ENCODE peak calls at places on chromosomes 12 and 14, in ten cellular contexts. One of them, this sample, is unnamed.

GRCh38 chr12:29762637-29763300 is 21.0 kb downstream of the TMTC1 start:
- DNase-seq in fibroblast of lung: peak
- DNase-seq in A549: no peak
- DNase-seq in heart right ventricle: peak
- DNase-seq in lower leg skin: no peak
- DNase-seq in dorsolateral prefrontal cortex: peak
- DNase-seq in AG04450: no peak
- DNase-seq in AG09309: no peak
- DNase-seq in tibial artery: no peak
- DNase-seq in astrocyte of the cerebellum: no peak
- DNase-seq in this sample: no peak

GRCh38 chr12:40149673-40150260 is 43.9 kb upstream of the SLC2A13 start:
- DNase-seq in fibroblast of lung: no peak
- DNase-seq in A549: peak
- DNase-seq in heart right ventricle: no peak
- DNase-seq in lower leg skin: no peak
- DNase-seq in dorsolateral prefrontal cortex: no peak
- DNase-seq in AG04450: no peak
- DNase-seq in AG09309: no peak
- DNase-seq in tibial artery: no peak
- DNase-seq in astrocyte of the cerebellum: no peak
- DNase-seq in this sample: no peak

GRCh38 chr14:37140176-37140575 is 32.2 kb downstream of the SLC25A21 start:
- DNase-seq in fibroblast of lung: no peak
- DNase-seq in A549: no peak
- DNase-seq in heart right ventricle: no peak
- DNase-seq in lower leg skin: no peak
- DNase-seq in dorsolateral prefrontal cortex: no peak
- DNase-seq in AG04450: no peak
- DNase-seq in AG09309: no peak
- DNase-seq in tibial artery: no peak
- DNase-seq in astrocyte of the cerebellum: no peak
- DNase-seq in this sample: no peak

GRCh38 chr14:56004807-56005579 is 113.2 kb upstream of the PELI2 start:
- DNase-seq in fibroblast of lung: peak
- DNase-seq in A549: peak
- DNase-seq in heart right ventricle: peak
- DNase-seq in lower leg skin: peak
- DNase-seq in dorsolateral prefrontal cortex: no peak
- DNase-seq in AG04450: peak
- DNase-seq in AG09309: peak
- DNase-seq in tibial artery: peak
- DNase-seq in astrocyte of the cerebellum: peak
- DNase-seq in this sample: peak

GRCh38 chr12:6229224-6229748 is 29.1 kb downstream of the CD9 start:
- DNase-seq in fibroblast of lung: peak
- DNase-seq in A549: no peak
- DNase-seq in heart right ventricle: no peak
- DNase-seq in lower leg skin: no peak
- DNase-seq in dorsolateral prefrontal cortex: no peak
- DNase-seq in AG04450: no peak
- DNase-seq in AG09309: no peak
- DNase-seq in tibial artery: peak
- DNase-seq in astrocyte of the cerebellum: no peak
- DNase-seq in this sample: no peak

GRCh38 chr14:25061923-25062321 is 12.0 kb upstream of the STXBP6 start:
- DNase-seq in fibroblast of lung: no peak
- DNase-seq in A549: no peak
- DNase-seq in heart right ventricle: no peak
- DNase-seq in lower leg skin: no peak
- DNase-seq in dorsolateral prefrontal cortex: no peak
- DNase-seq in AG04450: no peak
- DNase-seq in AG09309: no peak
- DNase-seq in tibial artery: no peak
- DNase-seq in astrocyte of the cerebellum: no peak
- DNase-seq in this sample: no peak

GRCh38 chr14:102229071-102229738 is 75.8 kb downstream of the MOK start:
- DNase-seq in fibroblast of lung: no peak
- DNase-seq in A549: no peak
- DNase-seq in heart right ventricle: no peak
- DNase-seq in lower leg skin: no peak
- DNase-seq in dorsolateral prefrontal cortex: no peak
- DNase-seq in AG04450: no peak
- DNase-seq in AG09309: no peak
- DNase-seq in tibial artery: no peak
- DNase-seq in astrocyte of the cerebellum: no peak
- DNase-seq in this sample: no peak

GRCh38 chr12:130127909-130128763 is 34.1 kb upstream of the FZD10 start:
- DNase-seq in fibroblast of lung: no peak
- DNase-seq in A549: no peak
- DNase-seq in heart right ventricle: peak
- DNase-seq in lower leg skin: peak
- DNase-seq in dorsolateral prefrontal cortex: no peak
- DNase-seq in AG04450: no peak
- DNase-seq in AG09309: no peak
- DNase-seq in tibial artery: peak
- DNase-seq in astrocyte of the cerebellum: no peak
- DNase-seq in this sample: no peak

GRCh38 chr14:91149462-91149861 is 35.6 kb downstream of the DGLUCY start:
- DNase-seq in fibroblast of lung: peak
- DNase-seq in A549: peak
- DNase-seq in heart right ventricle: peak
- DNase-seq in lower leg skin: no peak
- DNase-seq in dorsolateral prefrontal cortex: no peak
- DNase-seq in AG04450: peak
- DNase-seq in AG09309: peak
- DNase-seq in tibial artery: peak
- DNase-seq in astrocyte of the cerebellum: peak
- DNase-seq in this sample: no peak

GRCh38 chr12:131946757-131947156 is 3.0 kb upstream of the EP400 start:
- DNase-seq in fibroblast of lung: no peak
- DNase-seq in A549: no peak
- DNase-seq in heart right ventricle: no peak
- DNase-seq in lower leg skin: peak
- DNase-seq in dorsolateral prefrontal cortex: no peak
- DNase-seq in AG04450: no peak
- DNase-seq in AG09309: no peak
- DNase-seq in tibial artery: no peak
- DNase-seq in astrocyte of the cerebellum: no peak
- DNase-seq in this sample: no peak

GRCh38 chr12:69000069-69000468 is 67.1 kb upstream of the CPM start:
- DNase-seq in fibroblast of lung: no peak
- DNase-seq in A549: no peak
- DNase-seq in heart right ventricle: no peak
- DNase-seq in lower leg skin: no peak
- DNase-seq in dorsolateral prefrontal cortex: no peak
- DNase-seq in AG04450: no peak
- DNase-seq in AG09309: no peak
- DNase-seq in tibial artery: no peak
- DNase-seq in astrocyte of the cerebellum: no peak
- DNase-seq in this sample: no peak

GRCh38 chr12:120119395-120119973 is 2.9 kb upstream of the RAB35 start:
- DNase-seq in fibroblast of lung: peak
- DNase-seq in A549: peak
- DNase-seq in heart right ventricle: no peak
- DNase-seq in lower leg skin: no peak
- DNase-seq in dorsolateral prefrontal cortex: no peak
- DNase-seq in AG04450: peak
- DNase-seq in AG09309: no peak
- DNase-seq in tibial artery: no peak
- DNase-seq in astrocyte of the cerebellum: no peak
- DNase-seq in this sample: peak

GRCh38 chr14:106422066-106422465 is 895.7 kb downstream of the TMEM121 start:
- DNase-seq in fibroblast of lung: no peak
- DNase-seq in A549: no peak
- DNase-seq in heart right ventricle: no peak
- DNase-seq in lower leg skin: no peak
- DNase-seq in dorsolateral prefrontal cortex: no peak
- DNase-seq in AG04450: no peak
- DNase-seq in AG09309: no peak
- DNase-seq in tibial artery: no peak
- DNase-seq in astrocyte of the cerebellum: no peak
- DNase-seq in this sample: no peak
- H3K4me3 ChIP-seq in fibroblast of lung: no peak
- H3K4me3 ChIP-seq in A549: no peak
- H3K4me3 ChIP-seq in heart right ventricle: no peak
- H3K4me3 ChIP-seq in lower leg skin: no peak
- H3K4me3 ChIP-seq in dorsolateral prefrontal cortex: no peak
- H3K4me3 ChIP-seq in AG04450: no peak
- H3K4me3 ChIP-seq in AG09309: no peak
- H3K4me3 ChIP-seq in tibial artery: no peak
- H3K4me3 ChIP-seq in astrocyte of the cerebellum: no peak
- H3K4me3 ChIP-seq in this sample: no peak

DNA sequence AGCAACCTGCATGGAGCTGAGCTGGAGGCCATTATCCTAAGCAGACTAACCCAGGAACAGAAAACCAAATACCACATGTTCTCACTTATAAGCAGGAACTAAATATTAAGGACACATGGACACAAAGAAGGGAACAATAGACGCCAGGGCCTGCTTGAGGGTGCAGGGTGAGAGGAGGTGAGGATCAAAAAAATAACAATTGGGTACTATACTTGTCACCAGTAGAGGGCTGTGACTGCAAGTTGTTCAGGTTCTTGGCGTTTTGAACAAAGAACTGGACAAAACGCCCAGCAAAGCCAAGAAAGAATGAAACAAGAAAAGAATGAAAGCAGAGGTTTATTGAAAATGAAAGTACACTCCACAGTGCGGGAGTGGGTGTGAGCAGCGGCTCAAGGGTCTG is 208.5 kb upstream of the NEDD1 start:
- DNase-seq in fibroblast of lung: no peak
- DNase-seq in A549: peak
- DNase-seq in heart right ventricle: no peak
- DNase-seq in lower leg skin: no peak
- DNase-seq in dorsolateral prefrontal cortex: no peak
- DNase-seq in AG04450: no peak
- DNase-seq in AG09309: no peak
- DNase-seq in tibial artery: no peak
- DNase-seq in astrocyte of the cerebellum: no peak
- DNase-seq in this sample: no peak
- TF ChIP-seq CTCF in fibroblast of lung: no peak
- TF ChIP-seq CTCF in A549: peak
- TF ChIP-seq CTCF in heart right ventricle: no peak
- TF ChIP-seq CTCF in lower leg skin: no peak
- TF ChIP-seq CTCF in dorsolateral prefrontal cortex: no peak
- TF ChIP-seq CTCF in AG04450: peak
- TF ChIP-seq CTCF in AG09309: peak
- TF ChIP-seq CTCF in tibial artery: no peak
- TF ChIP-seq CTCF in astrocyte of the cerebellum: no peak
- TF ChIP-seq CTCF in this sample: peak

GRCh38 chr14:95832012-95832411 is 44.6 kb upstream of the TUNAR start:
- DNase-seq in fibroblast of lung: no peak
- DNase-seq in A549: no peak
- DNase-seq in heart right ventricle: no peak
- DNase-seq in lower leg skin: no peak
- DNase-seq in dorsolateral prefrontal cortex: no peak
- DNase-seq in AG04450: no peak
- DNase-seq in AG09309: no peak
- DNase-seq in tibial artery: no peak
- DNase-seq in astrocyte of the cerebellum: no peak
- DNase-seq in this sample: no peak

GRCh38 chr14:95838862-95839261 is 37.8 kb upstream of the TUNAR start:
- DNase-seq in fibroblast of lung: no peak
- DNase-seq in A549: no peak
- DNase-seq in heart right ventricle: no peak
- DNase-seq in lower leg skin: no peak
- DNase-seq in dorsolateral prefrontal cortex: no peak
- DNase-seq in AG04450: no peak
- DNase-seq in AG09309: no peak
- DNase-seq in tibial artery: no peak
- DNase-seq in astrocyte of the cerebellum: no peak
- DNase-seq in this sample: no peak

GRCh38 chr14:95833429-95833828 is 43.2 kb upstream of the TUNAR start:
- DNase-seq in fibroblast of lung: no peak
- DNase-seq in A549: peak
- DNase-seq in heart right ventricle: no peak
- DNase-seq in lower leg skin: no peak
- DNase-seq in dorsolateral prefrontal cortex: no peak
- DNase-seq in AG04450: no peak
- DNase-seq in AG09309: no peak
- DNase-seq in tibial artery: no peak
- DNase-seq in astrocyte of the cerebellum: no peak
- DNase-seq in this sample: no peak

GRCh38 chr14:95834491-95834890 is 42.1 kb upstream of the TUNAR start:
- DNase-seq in fibroblast of lung: no peak
- DNase-seq in A549: no peak
- DNase-seq in heart right ventricle: no peak
- DNase-seq in lower leg skin: no peak
- DNase-seq in dorsolateral prefrontal cortex: no peak
- DNase-seq in AG04450: no peak
- DNase-seq in AG09309: no peak
- DNase-seq in tibial artery: no peak
- DNase-seq in astrocyte of the cerebellum: no peak
- DNase-seq in this sample: no peak

DNA sequence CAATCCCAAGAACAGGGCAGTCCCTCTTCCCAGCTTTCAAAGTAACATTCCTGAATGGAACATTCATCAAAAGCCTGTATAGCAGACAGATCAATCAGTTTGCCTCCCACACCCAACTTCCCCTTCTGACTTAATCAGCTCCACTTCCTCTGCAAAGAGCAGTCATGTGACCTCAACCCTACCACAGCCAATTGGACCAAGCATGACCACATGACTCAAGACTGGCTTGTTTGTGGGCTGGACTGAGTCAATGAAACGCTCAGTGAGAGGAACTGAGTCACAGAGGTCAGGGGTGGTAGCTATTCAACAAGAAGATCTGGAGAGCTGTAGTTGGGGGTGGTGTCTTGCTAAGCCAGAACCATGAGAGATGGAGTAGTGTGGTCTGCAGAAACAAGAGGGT is 41.3 kb upstream of the TUNAR start:
- DNase-seq in fibroblast of lung: no peak
- DNase-seq in A549: no peak
- DNase-seq in heart right ventricle: no peak
- DNase-seq in lower leg skin: no peak
- DNase-seq in dorsolateral prefrontal cortex: no peak
- DNase-seq in AG04450: no peak
- DNase-seq in AG09309: no peak
- DNase-seq in tibial artery: no peak
- DNase-seq in astrocyte of the cerebellum: no peak
- DNase-seq in this sample: peak
- H3K4me3 ChIP-seq in fibroblast of lung: no peak
- H3K4me3 ChIP-seq in A549: no peak
- H3K4me3 ChIP-seq in heart right ventricle: no peak
- H3K4me3 ChIP-seq in lower leg skin: no peak
- H3K4me3 ChIP-seq in dorsolateral prefrontal cortex: no peak
- H3K4me3 ChIP-seq in AG04450: no peak
- H3K4me3 ChIP-seq in AG09309: no peak
- H3K4me3 ChIP-seq in tibial artery: no peak
- H3K4me3 ChIP-seq in astrocyte of the cerebellum: no peak
- H3K4me3 ChIP-seq in this sample: no peak

DNA sequence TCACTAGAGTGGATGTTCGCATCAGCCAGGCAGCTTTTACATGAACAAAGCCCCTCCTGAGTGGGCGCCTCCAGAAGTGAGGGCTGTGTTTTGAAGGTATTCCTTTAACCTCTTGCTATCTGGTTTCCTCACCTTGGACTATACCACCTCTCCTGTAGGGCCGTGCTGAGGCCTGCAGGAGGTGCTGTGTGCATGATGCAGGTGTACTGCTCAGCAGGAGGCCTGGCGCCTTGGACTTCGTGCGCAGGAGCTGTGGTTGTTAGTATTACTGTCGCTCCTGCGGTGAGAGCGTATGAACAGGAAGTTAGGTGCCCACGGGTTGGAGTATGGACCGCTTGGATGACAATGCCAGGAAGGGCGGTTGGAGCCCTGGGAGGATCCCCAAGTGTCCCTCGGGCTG is 130.7 kb downstream of the TSPAN9 start:
- DNase-seq in fibroblast of lung: no peak
- DNase-seq in A549: peak
- DNase-seq in heart right ventricle: no peak
- DNase-seq in lower leg skin: no peak
- DNase-seq in dorsolateral prefrontal cortex: peak
- DNase-seq in AG04450: no peak
- DNase-seq in AG09309: no peak
- DNase-seq in tibial artery: no peak
- DNase-seq in astrocyte of the cerebellum: no peak
- DNase-seq in this sample: no peak
- TF ChIP-seq CTCF in fibroblast of lung: peak
- TF ChIP-seq CTCF in A549: no peak
- TF ChIP-seq CTCF in heart right ventricle: peak
- TF ChIP-seq CTCF in lower leg skin: no peak
- TF ChIP-seq CTCF in dorsolateral prefrontal cortex: no peak
- TF ChIP-seq CTCF in AG04450: no peak
- TF ChIP-seq CTCF in AG09309: no peak
- TF ChIP-seq CTCF in tibial artery: no peak
- TF ChIP-seq CTCF in astrocyte of the cerebellum: peak
- TF ChIP-seq CTCF in this sample: peak